ENCODE peak calls at places on chromosomes 7 and 10, in nine cellular contexts. Q is HCT116, H is left ventricle myocardium inferior, D is suprapubic skin, M is dorsolateral prefrontal cortex, V is colonic mucosa, R is right lobe of liver, Z is upper lobe of right lung, J is fibroblast of lung. L is an unnamed sample.

GRCh38 chr10:125263551-125263950 is 103.2 kb upstream of the CTBP2 start:
- DNase-seq in H (no peak), Q (peak; percentile 85), V (no peak), M (no peak), D (no peak), Z (no peak), J (no peak), R (no peak), L (no peak)

GRCh38 chr7:101591504-101591903 is 37.6 kb downstream of the MYL10 start:
- DNase-seq in J (no peak), R (no peak), V (no peak), Z (no peak), M (no peak), Q (no peak), H (no peak), D (no peak), L (no peak)

GRCh38 chr7:108613147-108613948 is 43.7 kb downstream of the DNAJB9 start:
- DNase-seq in D (no peak), Q (peak; percentile 33), H (no peak), R (no peak), Z (no peak), J (peak; percentile 64), M (no peak), V (no peak), L (no peak)

GRCh38 chr7:99092064-99092720 is 51.7 kb downstream of the SMURF1 start:
- DNase-seq in J (no peak), R (peak; percentile 36), H (no peak), V (no peak), Z (no peak), D (no peak), Q (no peak), M (no peak), L (no peak)

GRCh38 chr10:13054844-13055243 is 45.1 kb upstream of the OPTN start:
- DNase-seq in V (no peak), R (no peak), Z (no peak), M (no peak), H (no peak), D (no peak), J (no peak), Q (no peak), L (no peak)

GRCh38 chr7:49255061-49255460 is 330.7 kb downstream of the CDC14C start:
- DNase-seq in R (no peak), H (no peak), M (no peak), Z (no peak), D (no peak), Q (no peak), V (no peak), J (no peak), L (no peak)

GRCh38 chr7:122301858-122302745 is 2.4 kb downstream of the FEZF1 start:
- DNase-seq in V (no peak), H (no peak), R (no peak), J (no peak), M (no peak), Q (no peak), D (no peak), Z (no peak), L (no peak)

GRCh38 chr10:29446327-29446726 is 157.5 kb downstream of the LYZL1 start:
- DNase-seq in R (no peak), M (no peak), H (no peak), Z (no peak), V (no peak), Q (no peak), D (no peak), J (peak; percentile 55), L (no peak)

GRCh38 chr10:100020883-100021248 is 11.1 kb upstream of the DNMBP start:
- DNase-seq in D (no peak), Q (no peak), M (no peak), R (no peak), Z (no peak), H (no peak), J (no peak), V (no peak), L (no peak)

GRCh38 chr10:74177140-74177677 is 26.2 kb downstream of the ADK start:
- DNase-seq in H (no peak), Z (peak; percentile 79), M (no peak), D (peak; percentile 79), R (peak; percentile 68), Q (no peak), V (peak; percentile 50), J (peak; percentile 12), L (no peak)

GRCh38 chr7:133081119-133081604 is 728 bp downstream of the CHCHD3 start:
- DNase-seq in D (no peak), H (peak; percentile 26), Q (no peak), V (peak; percentile 30), M (no peak), J (no peak), Z (no peak), R (peak; percentile 30), L (no peak)

GRCh38 chr10:48656928-48657327 is 27.7 kb upstream of the WDFY4 start:
- DNase-seq in R (no peak), Q (no peak), H (no peak), V (no peak), M (no peak), J (no peak), Z (no peak), D (no peak), L (no peak)

GRCh38 chr7:69757990-69758430 is 159.7 kb downstream of the AUTS2 start:
- DNase-seq in D (no peak), J (peak; percentile 69), H (no peak), R (no peak), Z (no peak), M (no peak), Q (no peak), V (no peak), L (no peak)

GRCh38 chr7:30237271-30237695 is 47.1 kb upstream of the ZNRF2 start:
- DNase-seq in V (no peak), Q (no peak), H (no peak), D (no peak), R (peak; percentile 30), Z (no peak), J (no peak), M (no peak), L (no peak)

GRCh38 chr10:19966751-19967150 is 150.5 kb downstream of the PLXDC2 start:
- DNase-seq in D (no peak), Z (no peak), V (no peak), M (no peak), H (no peak), Q (no peak), J (peak; percentile 78), R (no peak), L (no peak)

GRCh38 chr7:29360633-29361625 is 166.4 kb downstream of the CHN2 start:
- DNase-seq in J (no peak), M (no peak), D (no peak), Q (no peak), H (no peak), Z (no peak), V (no peak), R (no peak), L (no peak)

GRCh38 chr7:137937202-137937560 is 64.7 kb downstream of the CREB3L2 start:
- DNase-seq in V (no peak), H (no peak), Q (no peak), R (no peak), D (no peak), Z (no peak), M (no peak), J (peak; percentile 65), L (no peak)
- H3K27ac ChIP-seq in V (peak overlapping the region; percentile 68), H (peak overlapping the region; percentile 32), Q (no peak overlapping the region), R (no peak overlapping the region), D (peak overlapping the region; percentile 19), Z (peak overlapping the region; percentile 63), M (no peak overlapping the region), J (peak overlapping the region; percentile 52), L (peak overlapping the region; percentile 62)

DNA sequence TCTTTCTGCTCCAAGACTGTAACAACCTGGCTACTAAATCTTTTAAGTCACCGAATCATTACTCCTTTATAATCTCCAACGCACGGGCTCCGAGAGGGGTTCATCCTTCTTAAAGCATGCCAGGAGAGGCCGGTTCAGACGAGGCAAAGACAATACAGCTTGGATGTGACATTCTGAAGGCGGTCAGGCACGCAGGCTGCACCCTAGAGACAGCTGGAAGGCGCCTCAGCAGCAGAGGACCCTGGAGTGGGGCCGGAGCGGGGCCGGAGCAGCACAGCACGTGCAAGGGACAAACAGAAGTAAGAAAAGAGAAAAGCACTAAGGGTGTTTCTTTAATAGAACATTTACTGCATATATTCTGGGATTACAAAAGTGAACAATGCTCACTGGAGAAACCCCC is 97.8 kb upstream of the PPP2R2D start:
- DNase-seq in J (no peak), Q (no peak), D (no peak), V (no peak), H (no peak), R (no peak), M (no peak), Z (peak; percentile 54), L (no peak)
- H3K4me3 ChIP-seq in J (no peak overlapping the region), Q (no peak overlapping the region), D (no peak overlapping the region), V (no peak overlapping the region), H (no peak overlapping the region), R (no peak overlapping the region), M (no peak overlapping the region), Z (no peak overlapping the region), L (no peak overlapping the region)

GRCh38 chr10:88404133-88404532 is 179.0 kb downstream of the RNLS start:
- DNase-seq in Q (no peak), M (no peak), Z (no peak), V (no peak), H (no peak), J (no peak), R (no peak), D (no peak), L (no peak)

GRCh38 chr10:88399240-88399639 is 183.9 kb downstream of the RNLS start:
- DNase-seq in J (no peak), M (no peak), Q (no peak), D (no peak), V (no peak), H (no peak), Z (no peak), R (no peak), L (no peak)

GRCh38 chr10:88401671-88402347 is 181.3 kb downstream of the RNLS start:
- DNase-seq in Q (no peak), H (no peak), Z (no peak), J (peak; percentile 54), M (no peak), R (no peak), D (no peak), V (no peak), L (no peak)
- TF ChIP-seq CTCF in Q (no peak), H (peak; percentile 41), Z (peak; percentile 37), J (peak; percentile 47), M (no peak), R (peak; percentile 43), D (no peak), V (no peak), L (no peak)

GRCh38 chr7:96189129-96189815 is 132.6 kb downstream of the SLC25A13 start:
- DNase-seq in D (no peak), V (peak; percentile 46), Q (no peak), J (no peak), R (peak; percentile 52), H (no peak), Z (no peak), M (no peak), L (no peak)
- H3K27ac ChIP-seq in D (no peak overlapping the region), V (no peak overlapping the region), Q (no peak overlapping the region), J (no peak overlapping the region), R (peak overlapping the region; percentile 51), H (peak overlapping the region; percentile 13), Z (peak overlapping the region; percentile 11), M (peak overlapping the region; percentile 42), L (peak overlapping the region; percentile 37)

DNA sequence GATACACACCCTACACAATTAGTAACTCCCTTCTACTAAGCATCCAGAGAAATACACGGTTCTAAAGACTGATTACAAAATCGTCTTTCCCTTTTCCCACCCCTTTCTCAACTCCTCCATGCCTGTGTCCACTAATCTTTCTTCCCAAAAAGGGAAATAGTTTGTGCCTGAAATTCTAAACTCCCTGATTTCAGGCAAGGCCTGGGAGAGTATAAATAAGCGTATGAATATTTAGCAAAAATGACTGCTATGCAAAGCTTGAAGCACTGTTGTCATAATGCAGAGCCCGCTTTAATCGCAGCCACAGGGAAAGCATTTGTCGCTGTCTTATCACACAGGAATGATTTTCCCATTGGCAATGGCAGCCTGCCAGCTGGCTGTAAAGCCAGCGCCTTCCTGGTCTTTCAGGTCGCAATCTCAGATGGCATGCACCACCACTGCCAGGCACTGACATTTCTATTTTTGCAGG is 142.9 kb upstream of the PCGF5 start:
- DNase-seq in Q (no peak), R (peak; percentile 85), J (peak; percentile 35), M (peak; percentile 44), V (peak; percentile 83), H (peak; percentile 83), D (no peak), Z (peak; percentile 79), L (peak; percentile 46)
- H3K4me3 ChIP-seq in Q (no peak overlapping the region), R (no peak overlapping the region), J (no peak overlapping the region), M (no peak overlapping the region), V (no peak overlapping the region), H (peak overlapping the region; percentile 30), D (no peak overlapping the region), Z (no peak overlapping the region), L (peak overlapping the region; percentile 25)

L was measured in tibial artery.